ENCODE peak calls at places on chromosomes 6 and 20, in ten cellular contexts. O is fibroblast of lung, J is stomach, Z is heart left ventricle, G is dorsolateral prefrontal cortex, Q is A549, E is GM12864, F is tibial artery, N is endodermal cell, X is bronchial epithelial cell. R is an unnamed sample.
A peak's percentile ranks its signal among the peaks of the same experiment; 100 is the strongest.

GRCh38 chr20:3218307-3218988 is 9.2 kb downstream of the ITPA start:
- DNase-seq in O (peak; percentile 14), J (peak; percentile 75), Z (peak; percentile 55), G (no peak), Q (peak; percentile 63), E (no peak), F (no peak), N (peak; percentile 95), X (no peak), R (peak; percentile 49)

GRCh38 chr20:4092136-4092479 is 76.8 kb upstream of the RNF24 start:
- DNase-seq in O (no peak), J (no peak), Z (no peak), G (no peak), Q (no peak), E (no peak), F (no peak), N (no peak), X (no peak), R (no peak)

GRCh38 chr6:116217069-116217468 is 36.8 kb downstream of the TSPYL4 start:
- DNase-seq in O (peak; percentile 65), J (no peak), Z (no peak), G (no peak), Q (peak; percentile 22), E (no peak), F (no peak), N (no peak), X (peak; percentile 58), R (peak; percentile 61)

GRCh38 chr20:43571310-43571709 is 12.5 kb downstream of the SGK2 start:
- DNase-seq in O (no peak), J (no peak), Z (no peak), G (no peak), Q (no peak), E (no peak), F (no peak), N (no peak), X (no peak), R (no peak)

GRCh38 chr6:87074051-87074711 is 20.7 kb downstream of the CGA start:
- DNase-seq in O (no peak), J (no peak), Z (no peak), G (peak; percentile 32), Q (no peak), E (no peak), F (no peak), N (no peak), X (no peak), R (no peak)

GRCh38 chr6:119669228-119669627 is 319.7 kb upstream of the MAN1A1 start:
- DNase-seq in O (no peak), J (no peak), Z (no peak), G (no peak), Q (no peak), E (no peak), F (no peak), N (no peak), X (peak; percentile 1), R (no peak)

GRCh38 chr6:1554881-1555569 is 54.7 kb upstream of the FOXC1 start:
- DNase-seq in O (peak; percentile 62), J (peak; percentile 63), Z (peak; percentile 77), G (peak; percentile 67), Q (peak; percentile 70), E (no peak), F (peak; percentile 84), N (peak; percentile 81), X (no peak), R (peak; percentile 50)

GRCh38 chr6:149990672-149991402 is 27.1 kb downstream of the ULBP1 start:
- DNase-seq in O (no peak), J (no peak), Z (no peak), G (no peak), Q (no peak), E (no peak), F (peak; percentile 47), N (peak; percentile 82), X (no peak), R (no peak)

GRCh38 chr20:21719592-21720214 is 14.2 kb downstream of the PAX1 start:
- DNase-seq in O (peak; percentile 68), J (peak; percentile 51), Z (no peak), G (no peak), Q (peak; percentile 78), E (peak; percentile 13), F (no peak), N (peak; percentile 90), X (peak; percentile 60), R (peak; percentile 77)

GRCh38 chr20:25038591-25039015 is 19.3 kb downstream of the ACSS1 start:
- DNase-seq in O (no peak), J (no peak), Z (no peak), G (no peak), Q (no peak), E (no peak), F (no peak), N (no peak), X (no peak), R (no peak)

GRCh38 chr20:25037288-25038102 is 20.4 kb downstream of the ACSS1 start:
- DNase-seq in O (no peak), J (no peak), Z (no peak), G (no peak), Q (no peak), E (no peak), F (peak; percentile 87), N (no peak), X (no peak), R (no peak)

GRCh38 chr20:25035924-25036323 is 22.0 kb downstream of the ACSS1 start:
- DNase-seq in O (no peak), J (no peak), Z (no peak), G (no peak), Q (no peak), E (no peak), F (no peak), N (no peak), X (no peak), R (no peak)

GRCh38 chr20:25038103-25038410 is 19.9 kb downstream of the ACSS1 start:
- DNase-seq in O (no peak), J (no peak), Z (no peak), G (no peak), Q (no peak), E (no peak), F (no peak), N (no peak), X (no peak), R (no peak)

GRCh38 chr20:25036331-25036936 is 21.5 kb downstream of the ACSS1 start:
- DNase-seq in O (no peak), J (no peak), Z (no peak), G (no peak), Q (no peak), E (no peak), F (peak; percentile 66), N (no peak), X (no peak), R (no peak)
- H3K4me3 ChIP-seq in O (no peak overlapping the region), J (no peak overlapping the region), Z (no peak overlapping the region), G (no peak overlapping the region), Q (no peak overlapping the region), E (no peak overlapping the region), F (no peak overlapping the region), N (no peak overlapping the region), X (no peak overlapping the region), R (no peak overlapping the region)

DNA sequence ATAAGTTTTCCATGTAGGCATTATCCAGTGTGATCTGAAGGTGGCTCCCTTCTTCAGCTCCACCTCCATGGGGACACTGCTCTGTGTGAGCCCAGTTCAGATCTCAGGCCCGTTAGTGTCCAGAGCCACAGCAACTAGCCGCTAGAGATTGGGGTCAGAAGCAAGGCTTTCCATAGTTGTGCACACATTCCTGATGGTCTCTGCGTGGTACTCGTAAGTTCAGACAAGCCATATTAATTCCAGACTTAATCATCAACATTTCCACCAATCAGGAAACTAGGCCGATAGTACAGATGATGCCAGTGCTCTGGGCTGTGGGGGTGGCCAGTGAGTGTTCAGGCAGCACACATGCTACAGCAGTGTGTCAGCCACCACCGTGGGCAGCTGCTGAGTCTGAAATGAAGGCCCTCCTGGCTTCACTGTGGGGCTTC is 17.5 kb upstream of the SYNCRIP start:
- DNase-seq in O (peak; percentile 87), J (no peak), Z (no peak), G (peak; percentile 68), Q (peak; percentile 70), E (no peak), F (no peak), N (no peak), X (peak; percentile 94), R (peak; percentile 94)
- TF ChIP-seq CTCF in O (peak; percentile 47), J (no peak), Z (no peak), G (no peak), Q (no peak), E (no peak), F (no peak), N (peak; percentile 11), X (no peak), R (peak; percentile 13)

GRCh38 chr6:131063764-131064272 is 773 bp upstream of the EPB41L2 start:
- DNase-seq in O (no peak), J (no peak), Z (peak; percentile 30), G (no peak), Q (no peak), E (no peak), F (no peak), N (no peak), X (no peak), R (no peak)
- H3K4me3 ChIP-seq in O (peak overlapping the region; percentile 35), J (peak overlapping the region; percentile 98), Z (peak overlapping the region; percentile 99), G (peak overlapping the region; percentile 86), Q (peak overlapping the region; percentile 97), E (peak overlapping the region; percentile 92), F (peak overlapping the region; percentile 96), N (peak overlapping the region; percentile 92), X (peak overlapping the region; percentile 74), R (peak overlapping the region; percentile 71)

GRCh38 chr6:167504412-167504961 is 179.6 kb downstream of the TTLL2 start:
- DNase-seq in O (no peak), J (no peak), Z (no peak), G (no peak), Q (no peak), E (no peak), F (no peak), N (no peak), X (no peak), R (no peak)

GRCh38 chr6:167500961-167501360 is 176.1 kb downstream of the TTLL2 start:
- DNase-seq in O (no peak), J (no peak), Z (no peak), G (no peak), Q (no peak), E (no peak), F (no peak), N (no peak), X (no peak), R (no peak)

GRCh38 chr6:167499161-167499660 is 174.3 kb downstream of the TTLL2 start:
- DNase-seq in O (no peak), J (no peak), Z (no peak), G (no peak), Q (no peak), E (no peak), F (peak; percentile 17), N (no peak), X (no peak), R (no peak)

GRCh38 chr6:167502471-167502870 is 177.6 kb downstream of the TTLL2 start:
- DNase-seq in O (no peak), J (no peak), Z (no peak), G (no peak), Q (no peak), E (no peak), F (no peak), N (no peak), X (no peak), R (no peak)

DNA sequence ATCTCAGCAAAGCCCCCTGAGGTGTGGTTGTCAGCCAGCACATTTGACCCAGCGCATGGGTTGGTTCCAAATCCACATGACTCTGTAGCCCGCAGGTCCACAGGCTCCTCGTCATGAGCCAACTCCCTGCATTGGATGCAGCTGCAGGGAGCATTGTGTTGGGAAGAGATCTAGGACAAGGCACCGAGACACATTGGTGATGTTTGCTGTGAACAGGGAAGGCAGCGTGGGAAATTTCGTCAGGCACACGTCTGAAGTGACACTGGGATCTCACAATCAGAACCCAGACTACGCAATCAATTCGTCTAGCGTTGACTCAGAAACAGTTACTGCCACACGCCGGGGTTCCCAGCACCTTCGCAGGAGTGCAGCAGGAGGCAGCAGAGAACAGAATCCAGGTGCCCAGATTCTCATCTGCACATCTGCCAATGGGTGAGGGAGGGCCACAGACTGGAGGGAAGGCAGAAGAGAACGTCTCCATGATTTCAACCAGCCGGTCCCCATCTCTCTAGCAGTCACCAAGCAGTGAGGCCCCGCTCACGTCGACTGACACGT is 177.0 kb downstream of the TTLL2 start:
- DNase-seq in O (no peak), J (peak; percentile 70), Z (no peak), G (no peak), Q (peak; percentile 55), E (no peak), F (no peak), N (peak; percentile 84), X (peak; percentile 4), R (no peak)
- TF ChIP-seq CTCF in O (no peak), J (no peak), Z (no peak), G (no peak), Q (peak; percentile 16), E (peak; percentile 40), F (peak; percentile 11), N (peak; percentile 76), X (no peak), R (no peak)